ENCODE peak calls at places on chromosomes 13 and 19, in five cellular contexts. One of them, this sample, is unnamed.

GRCh38 chr19:2154587-2155075 is 3.3 kb upstream of the AP3D1 start:
- DNase-seq in midbrain: no peak
- DNase-seq in heart left ventricle: no peak
- DNase-seq in HS-27A: no peak
- DNase-seq in CD4-positive, alpha-beta T cell: no peak
- DNase-seq in this sample: no peak

GRCh38 chr13:106418556-106418955 is 116.9 kb downstream of the EFNB2 start:
- DNase-seq in midbrain: no peak
- DNase-seq in heart left ventricle: no peak
- DNase-seq in HS-27A: no peak
- DNase-seq in CD4-positive, alpha-beta T cell: no peak
- DNase-seq in this sample: no peak

GRCh38 chr19:32224371-32225244 is 120.8 kb upstream of the ZNF507 start:
- DNase-seq in midbrain: peak; percentile 38
- DNase-seq in heart left ventricle: peak; percentile 48
- DNase-seq in HS-27A: no peak
- DNase-seq in CD4-positive, alpha-beta T cell: peak; percentile 39
- DNase-seq in this sample: peak; percentile 14

GRCh38 chr19:49432141-49433073 is 7.2 kb downstream of the GFY start:
- DNase-seq in midbrain: no peak
- DNase-seq in heart left ventricle: no peak
- DNase-seq in HS-27A: no peak
- DNase-seq in CD4-positive, alpha-beta T cell: peak; percentile 26
- DNase-seq in this sample: no peak

GRCh38 chr19:2355168-2356035 is 4.7 kb upstream of the TMPRSS9 start:
- DNase-seq in midbrain: no peak
- DNase-seq in heart left ventricle: no peak
- DNase-seq in HS-27A: no peak
- DNase-seq in CD4-positive, alpha-beta T cell: no peak
- DNase-seq in this sample: no peak

GRCh38 chr13:30051531-30052060 is 201.2 kb upstream of the UBL3 start:
- DNase-seq in midbrain: no peak
- DNase-seq in heart left ventricle: no peak
- DNase-seq in HS-27A: no peak
- DNase-seq in CD4-positive, alpha-beta T cell: no peak
- DNase-seq in this sample: no peak

GRCh38 chr13:30388401-30389283 is 33.7 kb upstream of the UBE2L5 start:
- DNase-seq in midbrain: no peak
- DNase-seq in heart left ventricle: no peak
- DNase-seq in HS-27A: no peak
- DNase-seq in CD4-positive, alpha-beta T cell: no peak
- DNase-seq in this sample: no peak

GRCh38 chr19:44904426-44904994 is 1.1 kb upstream of the APOE start:
- DNase-seq in midbrain: no peak
- DNase-seq in heart left ventricle: no peak
- DNase-seq in HS-27A: no peak
- DNase-seq in CD4-positive, alpha-beta T cell: no peak
- DNase-seq in this sample: no peak

GRCh38 chr13:30824651-30825050 is 81.4 kb upstream of the MEDAG start:
- DNase-seq in midbrain: no peak
- DNase-seq in heart left ventricle: no peak
- DNase-seq in HS-27A: no peak
- DNase-seq in CD4-positive, alpha-beta T cell: no peak
- DNase-seq in this sample: no peak

This sample was measured in effector CD8-positive, alpha-beta T cell.